ENCODE peak calls at places on chromosomes 3 and 15, in six cellular contexts. One of them, this sample, is unnamed.

GRCh38 chr3:184262166-184262926 is 993 bp upstream of the CAMK2N2 start:
- DNase-seq in stimulated activated naive CD4-positive, alpha-beta T cell: no peak
- DNase-seq in CD8-positive, alpha-beta memory T cell: no peak
- DNase-seq in IMR-90: peak
- DNase-seq in nucleus accumbens: no peak
- DNase-seq in hippocampal formation: no peak
- DNase-seq in this sample: no peak

GRCh38 chr3:86594838-86595237 is 396.1 kb downstream of the VGLL3 start:
- DNase-seq in stimulated activated naive CD4-positive, alpha-beta T cell: no peak
- DNase-seq in CD8-positive, alpha-beta memory T cell: no peak
- DNase-seq in IMR-90: no peak
- DNase-seq in nucleus accumbens: no peak
- DNase-seq in hippocampal formation: no peak
- DNase-seq in this sample: no peak

GRCh38 chr3:50805321-50805720 is 130.6 kb downstream of the DOCK3 start:
- DNase-seq in stimulated activated naive CD4-positive, alpha-beta T cell: no peak
- DNase-seq in CD8-positive, alpha-beta memory T cell: no peak
- DNase-seq in IMR-90: no peak
- DNase-seq in nucleus accumbens: no peak
- DNase-seq in hippocampal formation: no peak
- DNase-seq in this sample: no peak

GRCh38 chr3:142990706-142991105 is 10.7 kb upstream of the U2SURP start:
- DNase-seq in stimulated activated naive CD4-positive, alpha-beta T cell: no peak
- DNase-seq in CD8-positive, alpha-beta memory T cell: no peak
- DNase-seq in IMR-90: no peak
- DNase-seq in nucleus accumbens: no peak
- DNase-seq in hippocampal formation: no peak
- DNase-seq in this sample: no peak

GRCh38 chr3:39460677-39461076 is 6.8 kb upstream of the MOBP start:
- DNase-seq in stimulated activated naive CD4-positive, alpha-beta T cell: no peak
- DNase-seq in CD8-positive, alpha-beta memory T cell: no peak
- DNase-seq in IMR-90: no peak
- DNase-seq in nucleus accumbens: peak
- DNase-seq in hippocampal formation: peak
- DNase-seq in this sample: no peak

GRCh38 chr3:197463279-197463678 is 92.5 kb downstream of the BDH1 start:
- DNase-seq in stimulated activated naive CD4-positive, alpha-beta T cell: no peak
- DNase-seq in CD8-positive, alpha-beta memory T cell: no peak
- DNase-seq in IMR-90: peak
- DNase-seq in nucleus accumbens: no peak
- DNase-seq in hippocampal formation: no peak
- DNase-seq in this sample: no peak

GRCh38 chr3:134879991-134880390 is 84.9 kb downstream of the EPHB1 start:
- DNase-seq in stimulated activated naive CD4-positive, alpha-beta T cell: no peak
- DNase-seq in CD8-positive, alpha-beta memory T cell: no peak
- DNase-seq in IMR-90: no peak
- DNase-seq in nucleus accumbens: no peak
- DNase-seq in hippocampal formation: peak
- DNase-seq in this sample: no peak

GRCh38 chr3:58047806-58048205 is 39.6 kb downstream of the FLNB start:
- DNase-seq in stimulated activated naive CD4-positive, alpha-beta T cell: no peak
- DNase-seq in CD8-positive, alpha-beta memory T cell: no peak
- DNase-seq in IMR-90: peak
- DNase-seq in nucleus accumbens: no peak
- DNase-seq in hippocampal formation: no peak
- DNase-seq in this sample: no peak

GRCh38 chr3:170740285-170740684 is 129.7 kb downstream of the RPL22L1 start:
- DNase-seq in stimulated activated naive CD4-positive, alpha-beta T cell: no peak
- DNase-seq in CD8-positive, alpha-beta memory T cell: no peak
- DNase-seq in IMR-90: no peak
- DNase-seq in nucleus accumbens: no peak
- DNase-seq in hippocampal formation: no peak
- DNase-seq in this sample: no peak

GRCh38 chr15:95684693-95685115 is 645.8 kb upstream of the NR2F2 start:
- DNase-seq in stimulated activated naive CD4-positive, alpha-beta T cell: no peak
- DNase-seq in CD8-positive, alpha-beta memory T cell: no peak
- DNase-seq in IMR-90: peak
- DNase-seq in nucleus accumbens: no peak
- DNase-seq in hippocampal formation: no peak
- DNase-seq in this sample: no peak

GRCh38 chr15:74302821-74303359 is 64.6 kb downstream of the CYP11A1 start:
- DNase-seq in stimulated activated naive CD4-positive, alpha-beta T cell: no peak
- DNase-seq in CD8-positive, alpha-beta memory T cell: no peak
- DNase-seq in IMR-90: no peak
- DNase-seq in nucleus accumbens: peak
- DNase-seq in hippocampal formation: no peak
- DNase-seq in this sample: no peak

GRCh38 chr3:177613901-177614300 is 416.6 kb upstream of the TBL1XR1 start:
- DNase-seq in stimulated activated naive CD4-positive, alpha-beta T cell: no peak
- DNase-seq in CD8-positive, alpha-beta memory T cell: no peak
- DNase-seq in IMR-90: no peak
- DNase-seq in nucleus accumbens: no peak
- DNase-seq in hippocampal formation: no peak
- DNase-seq in this sample: no peak

GRCh38 chr3:70531063-70531657 is 218.7 kb upstream of the MDFIC2 start:
- DNase-seq in stimulated activated naive CD4-positive, alpha-beta T cell: no peak
- DNase-seq in CD8-positive, alpha-beta memory T cell: no peak
- DNase-seq in IMR-90: peak
- DNase-seq in nucleus accumbens: no peak
- DNase-seq in hippocampal formation: no peak
- DNase-seq in this sample: no peak

GRCh38 chr3:138032567-138032966 is 22.6 kb downstream of the CLDN18 start:
- DNase-seq in stimulated activated naive CD4-positive, alpha-beta T cell: no peak
- DNase-seq in CD8-positive, alpha-beta memory T cell: no peak
- DNase-seq in IMR-90: no peak
- DNase-seq in nucleus accumbens: no peak
- DNase-seq in hippocampal formation: no peak
- DNase-seq in this sample: no peak

GRCh38 chr15:62021991-62022600 is 38.2 kb downstream of the VPS13C start:
- DNase-seq in stimulated activated naive CD4-positive, alpha-beta T cell: no peak
- DNase-seq in CD8-positive, alpha-beta memory T cell: no peak
- DNase-seq in IMR-90: no peak
- DNase-seq in nucleus accumbens: no peak
- DNase-seq in hippocampal formation: no peak
- DNase-seq in this sample: no peak

GRCh38 chr3:4741404-4742307 is 237.6 kb upstream of the BHLHE40 start:
- DNase-seq in stimulated activated naive CD4-positive, alpha-beta T cell: no peak
- DNase-seq in CD8-positive, alpha-beta memory T cell: no peak
- DNase-seq in IMR-90: peak
- DNase-seq in nucleus accumbens: peak
- DNase-seq in hippocampal formation: no peak
- DNase-seq in this sample: no peak

GRCh38 chr15:31338879-31339557 is 12.4 kb downstream of the KLF13 start:
- DNase-seq in stimulated activated naive CD4-positive, alpha-beta T cell: no peak
- DNase-seq in CD8-positive, alpha-beta memory T cell: peak
- DNase-seq in IMR-90: peak
- DNase-seq in nucleus accumbens: no peak
- DNase-seq in hippocampal formation: no peak
- DNase-seq in this sample: no peak

GRCh38 chr3:18779704-18780103 is 354.6 kb upstream of the SATB1 start:
- DNase-seq in stimulated activated naive CD4-positive, alpha-beta T cell: no peak
- DNase-seq in CD8-positive, alpha-beta memory T cell: no peak
- DNase-seq in IMR-90: no peak
- DNase-seq in nucleus accumbens: no peak
- DNase-seq in hippocampal formation: no peak
- DNase-seq in this sample: no peak

GRCh38 chr15:70258369-70259029 is 160.8 kb upstream of the TLE3 start:
- DNase-seq in stimulated activated naive CD4-positive, alpha-beta T cell: peak
- DNase-seq in CD8-positive, alpha-beta memory T cell: peak
- DNase-seq in IMR-90: no peak
- DNase-seq in nucleus accumbens: no peak
- DNase-seq in hippocampal formation: peak
- DNase-seq in this sample: peak

GRCh38 chr15:59549826-59550225 is 61.8 kb upstream of the GCNT3 start:
- DNase-seq in stimulated activated naive CD4-positive, alpha-beta T cell: no peak
- DNase-seq in CD8-positive, alpha-beta memory T cell: no peak
- DNase-seq in IMR-90: no peak
- DNase-seq in nucleus accumbens: no peak
- DNase-seq in hippocampal formation: no peak
- DNase-seq in this sample: no peak

GRCh38 chr15:90529369-90530249 is at the start of gene CRTC3:
- DNase-seq in stimulated activated naive CD4-positive, alpha-beta T cell: peak
- DNase-seq in CD8-positive, alpha-beta memory T cell: peak
- DNase-seq in IMR-90: peak
- DNase-seq in nucleus accumbens: peak
- DNase-seq in hippocampal formation: peak
- DNase-seq in this sample: peak

GRCh38 chr3:140440446-140440845 is 237.4 kb upstream of the TRIM42 start:
- DNase-seq in stimulated activated naive CD4-positive, alpha-beta T cell: no peak
- DNase-seq in CD8-positive, alpha-beta memory T cell: no peak
- DNase-seq in IMR-90: no peak
- DNase-seq in nucleus accumbens: no peak
- DNase-seq in hippocampal formation: no peak
- DNase-seq in this sample: no peak

GRCh38 chr15:88397506-88397905 is 69.7 kb downstream of the MRPL46 start:
- DNase-seq in stimulated activated naive CD4-positive, alpha-beta T cell: no peak
- DNase-seq in CD8-positive, alpha-beta memory T cell: no peak
- DNase-seq in IMR-90: no peak
- DNase-seq in nucleus accumbens: no peak
- DNase-seq in hippocampal formation: no peak
- DNase-seq in this sample: no peak

GRCh38 chr15:49122541-49123062 is 32.8 kb downstream of the COPS2 start:
- DNase-seq in stimulated activated naive CD4-positive, alpha-beta T cell: no peak
- DNase-seq in CD8-positive, alpha-beta memory T cell: no peak
- DNase-seq in IMR-90: no peak
- DNase-seq in nucleus accumbens: no peak
- DNase-seq in hippocampal formation: no peak
- DNase-seq in this sample: no peak

GRCh38 chr3:136995652-136996051 is 37.9 kb downstream of the IL20RB start:
- DNase-seq in stimulated activated naive CD4-positive, alpha-beta T cell: no peak
- DNase-seq in CD8-positive, alpha-beta memory T cell: no peak
- DNase-seq in IMR-90: no peak
- DNase-seq in nucleus accumbens: no peak
- DNase-seq in hippocampal formation: no peak
- DNase-seq in this sample: no peak

GRCh38 chr3:57999423-58000115 is 8.7 kb upstream of the FLNB start:
- DNase-seq in stimulated activated naive CD4-positive, alpha-beta T cell: no peak
- DNase-seq in CD8-positive, alpha-beta memory T cell: no peak
- DNase-seq in IMR-90: no peak
- DNase-seq in nucleus accumbens: no peak
- DNase-seq in hippocampal formation: no peak
- DNase-seq in this sample: no peak

GRCh38 chr3:82093641-82094040 is 332.2 kb upstream of the GBE1 start:
- DNase-seq in stimulated activated naive CD4-positive, alpha-beta T cell: no peak
- DNase-seq in CD8-positive, alpha-beta memory T cell: no peak
- DNase-seq in IMR-90: no peak
- DNase-seq in nucleus accumbens: no peak
- DNase-seq in hippocampal formation: no peak
- DNase-seq in this sample: no peak

GRCh38 chr3:58419782-58420512 is 13.7 kb downstream of the PDHB start:
- DNase-seq in stimulated activated naive CD4-positive, alpha-beta T cell: no peak
- DNase-seq in CD8-positive, alpha-beta memory T cell: no peak
- DNase-seq in IMR-90: peak
- DNase-seq in nucleus accumbens: no peak
- DNase-seq in hippocampal formation: no peak
- DNase-seq in this sample: no peak

GRCh38 chr3:123664771-123665170 is 79.9 kb upstream of the HACD2 start:
- DNase-seq in stimulated activated naive CD4-positive, alpha-beta T cell: no peak
- DNase-seq in CD8-positive, alpha-beta memory T cell: no peak
- DNase-seq in IMR-90: peak
- DNase-seq in nucleus accumbens: no peak
- DNase-seq in hippocampal formation: no peak
- DNase-seq in this sample: no peak